ENCODE peak calls at places on chromosomes 2 and 18, in five cellular contexts. M, A, Z, O and C are unnamed samples.

GRCh38 chr2:206856474-206856873 is 82.8 kb upstream of the CPO start:
- DNase-seq in M (no peak), O (no peak), Z (no peak), A (peak), C (peak)

GRCh38 chr2:112155331-112156151 is 17.4 kb downstream of the FBLN7 start:
- DNase-seq in O (no peak), M (no peak), Z (no peak), A (no peak), C (no peak)

GRCh38 chr18:21364471-21364870 is 122.4 kb downstream of the GREB1L start:
- DNase-seq in A (no peak), O (no peak), Z (no peak), M (no peak), C (no peak)

GRCh38 chr2:102037681-102038080 is 45.9 kb downstream of the IL1R2 start:
- DNase-seq in M (no peak), Z (no peak), O (no peak), A (peak), C (peak)

GRCh38 chr18:79629606-79630005 is 50.0 kb upstream of the CTDP1 start:
- DNase-seq in A (no peak), M (no peak), O (no peak), Z (no peak), C (no peak)

GRCh38 chr2:173374634-173375033 is 20.0 kb downstream of the CDCA7 start:
- DNase-seq in O (no peak), A (no peak), Z (no peak), M (no peak), C (no peak)

GRCh38 chr2:152051373-152051893 is 47.4 kb downstream of the CACNB4 start:
- DNase-seq in Z (no peak), M (no peak), A (no peak), O (no peak), C (no peak)

GRCh38 chr2:127530245-127531132 is 4.2 kb upstream of the IWS1 start:
- DNase-seq in M (no peak), A (no peak), Z (no peak), O (no peak), C (no peak)

GRCh38 chr2:3320910-3321605 is 56.6 kb downstream of the EIPR1 start:
- DNase-seq in M (no peak), Z (no peak), A (no peak), O (no peak), C (peak)

GRCh38 chr2:147464737-147465437 is 379.9 kb upstream of the ACVR2A start:
- DNase-seq in O (no peak), Z (no peak), A (no peak), M (no peak), C (peak)

GRCh38 chr2:100060875-100061274 is 81.5 kb downstream of the AFF3 start:
- DNase-seq in M (no peak), A (no peak), Z (no peak), O (no peak), C (no peak)

GRCh38 chr2:43745457-43745856 is 28.4 kb upstream of the DYNC2LI1 start:
- DNase-seq in M (no peak), Z (no peak), O (peak), A (peak), C (peak)

GRCh38 chr2:239814136-239814916 is 210.8 kb downstream of the NDUFA10 start:
- DNase-seq in O (no peak), Z (no peak), A (peak), M (no peak), C (no peak)

GRCh38 chr2:18792684-18793083 is 203.3 kb upstream of the NT5C1B start:
- DNase-seq in Z (no peak), O (no peak), A (no peak), M (no peak), C (no peak)

GRCh38 chr2:196291873-196292800 is 120.8 kb upstream of the STK17B start:
- DNase-seq in Z (no peak), O (peak), M (no peak), A (no peak), C (peak)

GRCh38 chr2:40658917-40659316 is 207.0 kb upstream of the SLC8A1 start:
- DNase-seq in A (peak), M (no peak), Z (no peak), O (no peak), C (peak)